ENCODE peak calls at places on chromosomes 13 and 19, in eight cellular contexts. P is CD4-positive, alpha-beta T cell; O is endothelial cell of umbilical vein; D is endothelial cell; G is HFFc6; F is cardiac muscle cell; U is AG09319; W is fibroblast of pulmonary artery. T is an unnamed sample.

GRCh38 chr13:50684366-50684765 is 159.1 kb downstream of the DLEU7 start:
- DNase-seq in P (no peak), O (peak; percentile 87), D (peak; percentile 19), G (no peak), F (no peak), U (no peak), W (peak; percentile 54), T (no peak)

GRCh38 chr19:6728346-6728745 is 7.9 kb upstream of the C3 start:
- DNase-seq in P (no peak), O (peak; percentile 40), D (no peak), G (no peak), F (no peak), U (no peak), W (no peak), T (no peak)

GRCh38 chr13:23160241-23161175 is 20.3 kb upstream of the SGCG start:
- DNase-seq in P (no peak), O (no peak), D (no peak), G (no peak), F (peak; percentile 45), U (no peak), W (no peak), T (no peak)

GRCh38 chr19:5204212-5204611 is 136.4 kb downstream of the PTPRS start:
- DNase-seq in P (no peak), O (no peak), D (no peak), G (no peak), F (no peak), U (no peak), W (no peak), T (no peak)

GRCh38 chr13:107203146-107203847 is 635.4 kb upstream of the ARGLU1 start:
- DNase-seq in P (no peak), O (peak; percentile 82), D (peak; percentile 66), G (peak; percentile 3), F (peak; percentile 53), U (no peak), W (peak; percentile 56), T (peak; percentile 25)

GRCh38 chr19:34269081-34269480 is 14.7 kb downstream of the GARRE1 start:
- DNase-seq in P (no peak), O (peak; percentile 51), D (no peak), G (no peak), F (no peak), U (no peak), W (no peak), T (no peak)

GRCh38 chr19:18785179-18786124 is 5.7 kb downstream of the COMP start:
- DNase-seq in P (peak; percentile 66), O (peak; percentile 34), D (peak; percentile 73), G (peak; percentile 5), F (peak; percentile 86), U (no peak), W (peak; percentile 57), T (peak; percentile 91)

GRCh38 chr19:41694196-41694595 is 6.1 kb upstream of the CEACAM7 start:
- DNase-seq in P (no peak), O (no peak), D (no peak), G (no peak), F (no peak), U (no peak), W (no peak), T (no peak)

GRCh38 chr19:56350416-56351045 is 35.9 kb upstream of the ZSCAN5A start:
- DNase-seq in P (peak; percentile 39), O (peak; percentile 55), D (peak; percentile 57), G (peak; percentile 28), F (peak; percentile 56), U (no peak), W (peak; percentile 67), T (no peak)

GRCh38 chr19:46451352-46451751 is 20.0 kb downstream of the PNMA8A start:
- DNase-seq in P (no peak), O (no peak), D (no peak), G (no peak), F (no peak), U (no peak), W (no peak), T (no peak)

GRCh38 chr19:30626567-30626966 is 254.4 kb downstream of the ZNF536 start:
- DNase-seq in P (no peak), O (no peak), D (no peak), G (no peak), F (no peak), U (no peak), W (no peak), T (no peak)

GRCh38 chr13:27620377-27621115 is at the start of gene LNX2:
- DNase-seq in P (peak; percentile 95), O (peak; percentile 97), D (peak; percentile 99), G (peak; percentile 95), F (peak; percentile 98), U (peak; percentile 90), W (peak; percentile 97), T (peak; percentile 80)
- TF ChIP-seq CTCF in P (no peak), O (no peak), D (no peak), G (no peak), F (no peak), U (no peak), W (no peak), T (no peak)

GRCh38 chr13:76991796-76992547 is at the start of gene CLN5:
- DNase-seq in P (peak; percentile 95), O (peak; percentile 87), D (peak; percentile 77), G (peak; percentile 91), F (peak; percentile 96), U (peak; percentile 80), W (peak; percentile 93), T (peak; percentile 68)
- TF ChIP-seq CTCF in P (no peak), O (no peak), D (no peak), G (peak; percentile 21), F (no peak), U (no peak), W (no peak), T (no peak)

DNA sequence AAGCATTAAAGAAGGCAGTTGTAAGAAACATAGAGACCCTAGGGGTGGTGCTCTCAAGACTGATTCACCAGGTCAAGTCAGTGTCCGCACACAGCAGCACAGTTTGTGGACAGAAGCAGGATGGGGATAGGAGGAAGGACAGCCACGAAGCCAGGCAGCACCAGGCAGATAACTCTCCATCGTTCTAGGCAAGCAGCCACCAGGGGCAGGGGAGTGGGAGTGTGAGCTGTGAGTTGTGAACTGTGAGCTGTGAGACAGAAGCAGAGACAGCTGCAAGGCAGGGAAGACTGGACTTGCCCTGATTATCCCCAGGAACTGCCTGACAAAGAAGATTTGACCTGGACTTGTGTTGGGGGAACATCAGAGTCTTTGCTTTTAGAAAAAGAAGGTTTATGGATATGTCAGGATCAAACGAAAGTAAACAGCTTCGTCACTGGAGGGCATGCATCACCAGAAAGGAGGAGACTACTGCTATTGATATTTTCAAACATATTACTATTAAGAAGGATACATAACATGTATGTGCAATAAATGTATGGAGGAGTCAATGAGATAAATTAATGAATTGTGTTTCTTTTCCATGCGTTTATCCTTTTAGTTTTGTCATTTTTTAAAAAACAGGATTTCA is 286.1 kb downstream of the IRS2 start:
- DNase-seq in P (no peak), O (no peak), D (peak; percentile 37), G (no peak), F (peak; percentile 6), U (no peak), W (peak; percentile 39), T (no peak)
- TF ChIP-seq CTCF in P (no peak), O (no peak), D (no peak), G (no peak), F (no peak), U (no peak), W (peak; percentile 34), T (no peak)

DNA sequence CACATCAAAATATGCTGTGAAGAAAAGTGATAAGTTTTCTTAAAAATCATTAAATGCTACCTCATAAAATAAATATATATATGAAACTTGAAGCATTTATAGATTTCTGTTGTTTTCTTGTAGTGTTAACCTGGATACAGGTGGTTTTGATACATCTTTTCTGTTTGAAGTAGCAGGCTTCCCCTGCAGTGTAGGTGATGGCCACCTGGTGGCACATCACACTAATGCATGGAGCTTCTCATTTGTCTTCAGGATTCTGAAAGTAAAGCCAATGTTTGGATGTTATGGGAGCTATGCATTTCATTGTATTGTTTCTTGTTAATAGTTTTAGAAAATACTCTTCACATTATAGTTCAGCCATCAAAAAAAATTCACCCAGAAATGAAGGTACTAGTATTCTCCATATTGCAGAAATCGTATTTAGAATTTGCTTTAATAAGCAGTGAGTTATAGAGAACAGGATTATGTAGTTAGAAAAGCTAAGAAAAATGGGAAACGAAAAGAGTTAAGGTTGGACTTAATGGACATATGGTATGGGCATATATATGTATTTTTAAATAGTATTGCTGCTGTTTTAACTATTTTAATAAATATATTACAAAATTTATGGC is 18.7 kb downstream of the GPR180 start:
- DNase-seq in P (no peak), O (peak; percentile 52), D (peak; percentile 26), G (peak; percentile 18), F (peak; percentile 39), U (no peak), W (peak; percentile 58), T (no peak)
- TF ChIP-seq CTCF in P (peak; percentile 59), O (peak; percentile 62), D (peak; percentile 79), G (peak; percentile 87), F (peak; percentile 68), U (peak; percentile 65), W (peak; percentile 83), T (peak; percentile 72)

GRCh38 chr13:113490496-113491417 is at the start of gene DCUN1D2:
- DNase-seq in P (peak; percentile 65), O (peak; percentile 97), D (peak; percentile 92), G (peak; percentile 93), F (peak; percentile 93), U (peak; percentile 96), W (peak; percentile 98), T (peak; percentile 90)

GRCh38 chr13:113489549-113490495 is 689 bp downstream of the DCUN1D2 start:
- DNase-seq in P (peak; percentile 29), O (peak; percentile 48), D (peak; percentile 44), G (peak; percentile 55), F (peak; percentile 38), U (no peak), W (peak; percentile 54), T (no peak)

GRCh38 chr13:113491418-113491883 is 940 bp upstream of the DCUN1D2 start:
- DNase-seq in P (no peak), O (peak; percentile 46), D (peak; percentile 41), G (peak; percentile 10), F (peak; percentile 47), U (no peak), W (no peak), T (no peak)

GRCh38 chr13:113488283-113488682 is 2.2 kb downstream of the DCUN1D2 start:
- DNase-seq in P (no peak), O (no peak), D (no peak), G (no peak), F (no peak), U (no peak), W (no peak), T (no peak)

DNA sequence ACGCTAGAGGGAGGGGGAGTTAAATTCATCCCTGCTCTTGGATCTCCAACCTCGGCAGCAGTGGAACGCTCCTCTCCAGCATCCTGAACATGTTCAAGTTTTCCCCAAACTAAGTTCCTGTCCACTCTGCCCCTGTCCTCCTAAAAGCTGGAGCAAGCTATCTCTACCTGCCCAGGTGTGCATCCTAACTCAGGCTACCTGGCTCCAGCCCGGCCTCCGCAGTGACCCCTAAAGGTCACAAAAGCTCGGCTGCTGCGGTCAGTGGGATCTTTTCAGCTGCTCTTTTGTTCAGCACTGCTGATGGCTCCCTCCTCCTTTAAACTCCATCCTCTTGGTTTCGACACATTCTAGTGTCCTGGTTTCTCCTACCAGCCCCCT is 1.4 kb downstream of the DCUN1D2 start:
- DNase-seq in P (no peak), O (no peak), D (no peak), G (no peak), F (peak; percentile 16), U (no peak), W (no peak), T (no peak)
- TF ChIP-seq CTCF in P (no peak), O (no peak), D (no peak), G (no peak), F (peak; percentile 7), U (no peak), W (no peak), T (no peak)

T was measured in D721Med.